ENCODE peak calls at places on chromosomes 7 and 10, in six cellular contexts. K, Z, Y, V, S and N are unnamed samples.

GRCh38 chr10:71604324-71605018 is 115.1 kb downstream of the C10orf105 start:
- DNase-seq in Z (no peak), Y (no peak), V (no peak), K (no peak), S (no peak), N (peak)

GRCh38 chr7:79622781-79623180 is 169.3 kb upstream of the MAGI2 start:
- DNase-seq in Z (no peak), S (no peak), Y (no peak), K (no peak), V (no peak), N (no peak)

GRCh38 chr10:3723706-3724225 is 61.2 kb downstream of the KLF6 start:
- DNase-seq in K (peak), S (no peak), Z (no peak), Y (no peak), V (no peak), N (no peak)

GRCh38 chr7:92763636-92764423 is 72.5 kb downstream of the CDK6 start:
- DNase-seq in Y (no peak), V (no peak), Z (no peak), S (no peak), K (peak), N (peak)

GRCh38 chr10:114715171-114715670 is 57.1 kb upstream of the ABLIM1 start:
- DNase-seq in Z (no peak), Y (no peak), K (peak), V (no peak), S (no peak), N (no peak)

GRCh38 chr7:20164420-20165145 is 52.6 kb downstream of the MACC1 start:
- DNase-seq in Z (no peak), K (peak), S (no peak), V (no peak), Y (no peak), N (no peak)

GRCh38 chr10:102313221-102313896 is 68.0 kb downstream of the GBF1 start:
- DNase-seq in Z (no peak), S (no peak), V (no peak), K (no peak), Y (no peak), N (no peak)

GRCh38 chr10:31929986-31930675 is 1.5 kb upstream of the ARHGAP12 start:
- DNase-seq in Y (peak), V (no peak), Z (no peak), K (peak), S (peak), N (no peak)

GRCh38 chr7:50393547-50394252 is 56.5 kb downstream of the FIGNL1 start:
- DNase-seq in K (no peak), V (no peak), S (no peak), Y (peak), Z (no peak), N (no peak)

GRCh38 chr7:22858640-22859561 is 36.3 kb upstream of the TOMM7 start:
- DNase-seq in S (no peak), Z (peak), V (no peak), K (peak), Y (no peak), N (no peak)

GRCh38 chr10:59176241-59177030 is at the start of gene PHYHIPL:
- DNase-seq in Y (no peak), S (no peak), Z (no peak), V (peak), K (no peak), N (peak)

GRCh38 chr7:94440460-94441039 is 45.9 kb downstream of the COL1A2 start:
- DNase-seq in K (peak), V (peak), S (no peak), Y (no peak), Z (no peak), N (no peak)

GRCh38 chr10:5555881-5556280 is 31.1 kb downstream of the CALML3 start:
- DNase-seq in K (no peak), S (no peak), Y (no peak), V (no peak), Z (no peak), N (no peak)

GRCh38 chr10:66925896-66926719 is at the start of gene LRRTM3:
- DNase-seq in K (peak), Z (no peak), V (peak), S (no peak), Y (no peak), N (peak)

GRCh38 chr10:13743101-13743693 is 156.4 kb downstream of the PRPF18 start:
- DNase-seq in S (no peak), K (no peak), Z (no peak), V (no peak), Y (no peak), N (no peak)

GRCh38 chr10:92692697-92693533 is 3.2 kb downstream of the HHEX start:
- DNase-seq in S (no peak), Y (no peak), Z (no peak), V (no peak), K (no peak), N (no peak)

GRCh38 chr7:102728-103127 is 89.6 kb upstream of the FAM20C start:
- DNase-seq in V (no peak), Y (no peak), K (no peak), S (no peak), Z (no peak), N (no peak)

GRCh38 chr10:32889631-32890212 is 68.3 kb downstream of the ITGB1 start:
- DNase-seq in Z (no peak), V (no peak), Y (no peak), K (no peak), S (no peak), N (no peak)

GRCh38 chr10:66877359-66877758 is 48.5 kb upstream of the LRRTM3 start:
- DNase-seq in Y (no peak), Z (no peak), V (no peak), S (no peak), K (no peak), N (no peak)

GRCh38 chr7:139916717-139917395 is 87.8 kb downstream of the TBXAS1 start:
- DNase-seq in K (no peak), S (no peak), Z (no peak), V (no peak), Y (no peak), N (no peak)

GRCh38 chr7:47672267-47672920 is 90.5 kb upstream of the TNS3 start:
- DNase-seq in S (no peak), Y (no peak), K (no peak), V (no peak), Z (no peak), N (no peak)

GRCh38 chr10:29820890-29821398 is 186.2 kb upstream of the SVIL start:
- DNase-seq in Y (no peak), K (no peak), V (no peak), S (no peak), Z (no peak), N (no peak)

GRCh38 chr10:92183199-92183598 is 107.7 kb downstream of the CPEB3 start:
- DNase-seq in Y (no peak), K (no peak), S (no peak), Z (no peak), V (no peak), N (no peak)